ENCODE peak calls at places on chromosomes 2 and 18, in seven cellular contexts. O is A549, X is SHP77 treated with DMSO at 0.1 percent for 48 hours, M is NCI-H460, I is HCT116, V is HuH-7, H is astrocyte. D is an unnamed sample.

GRCh38 chr2:126787278-126787677 is 111.4 kb upstream of the TEX51 start:
- DNase-seq in X (no peak), O (no peak), M (no peak), H (no peak), V (no peak), I (no peak), D (no peak)

GRCh38 chr2:111701266-111701665 is 182.7 kb downstream of the ANAPC1 start:
- DNase-seq in H (no peak), I (no peak), O (no peak), X (no peak), M (no peak), V (no peak), D (peak)

GRCh38 chr2:149586063-149586462 is 1.5 kb downstream of the MMADHC start:
- DNase-seq in O (no peak), X (no peak), V (no peak), I (no peak), M (no peak), H (no peak), D (no peak)

GRCh38 chr18:32831781-32832180 is 59.0 kb upstream of the KLHL14 start:
- DNase-seq in V (no peak), X (no peak), I (no peak), M (no peak), O (no peak), H (peak), D (peak)

GRCh38 chr2:192091480-192091879 is 103.3 kb downstream of the TMEFF2 start:
- DNase-seq in H (no peak), M (peak), V (no peak), X (no peak), I (no peak), O (no peak), D (no peak)

GRCh38 chr2:202432776-202433175 is 56.6 kb downstream of the BMPR2 start:
- DNase-seq in V (no peak), H (no peak), O (no peak), I (no peak), X (no peak), M (no peak), D (no peak)

GRCh38 chr2:23529659-23530058 is 144.7 kb downstream of the KLHL29 start:
- DNase-seq in X (no peak), V (no peak), I (no peak), O (no peak), H (no peak), M (no peak), D (no peak)

GRCh38 chr2:169344736-169345506 is 17.4 kb downstream of the LRP2 start:
- DNase-seq in I (no peak), M (no peak), V (no peak), H (no peak), X (no peak), O (no peak), D (no peak)

GRCh38 chr2:50529600-50530218 is 502.2 kb downstream of the NRXN1 start:
- DNase-seq in X (peak), I (peak), M (peak), H (peak), O (peak), V (peak), D (peak)

GRCh38 chr2:135744761-135745314 is 3.2 kb downstream of the UBXN4 start:
- DNase-seq in O (peak), M (no peak), X (no peak), H (peak), I (no peak), V (peak), D (peak)

GRCh38 chr2:197137234-197137633 is 173.3 kb downstream of the ANKRD44 start:
- DNase-seq in X (no peak), V (no peak), I (no peak), H (peak), O (no peak), M (no peak), D (peak)

GRCh38 chr2:70133521-70134348 is 46.5 kb downstream of the PCBP1 start:
- DNase-seq in I (no peak), H (peak), M (no peak), O (no peak), X (no peak), V (no peak), D (no peak)

GRCh38 chr2:120261387-120262006 is 8.8 kb downstream of the RALB start:
- DNase-seq in M (no peak), I (no peak), V (no peak), X (no peak), H (no peak), O (no peak), D (no peak)

GRCh38 chr2:103005386-103005785 is 243.6 kb downstream of the TMEM182 start:
- DNase-seq in I (no peak), X (no peak), V (no peak), H (no peak), O (no peak), M (no peak), D (no peak)

GRCh38 chr2:84302513-84303412 is 156.3 kb downstream of the SUCLG1 start:
- DNase-seq in V (peak), M (peak), H (peak), X (peak), I (peak), O (peak), D (peak)

GRCh38 chr18:52000435-52000834 is 339.6 kb upstream of the DCC start:
- DNase-seq in V (no peak), O (no peak), M (no peak), I (no peak), H (no peak), X (no peak), D (no peak)

GRCh38 chr2:229462144-229462543 is 191.1 kb upstream of the PID1 start:
- DNase-seq in X (no peak), I (no peak), V (no peak), M (no peak), O (no peak), H (no peak), D (no peak)

GRCh38 chr18:38796762-38797161 is 1231.2 kb upstream of the CELF4 start:
- DNase-seq in M (no peak), X (no peak), I (no peak), H (no peak), V (no peak), O (no peak), D (no peak)

GRCh38 chr2:222483513-222484039 is 59.2 kb downstream of the SGPP2 start:
- DNase-seq in I (no peak), H (no peak), V (no peak), M (no peak), X (no peak), O (no peak), D (no peak)

GRCh38 chr2:127609031-127609751 is 36.8 kb upstream of the GPR17 start:
- DNase-seq in M (no peak), H (no peak), O (no peak), I (no peak), X (no peak), V (no peak), D (no peak)

GRCh38 chr2:7857904-7858303 is 824.0 kb upstream of the ID2 start:
- DNase-seq in X (no peak), V (no peak), M (no peak), H (peak), O (no peak), I (no peak), D (no peak)

GRCh38 chr2:225422145-225422544 is 22.6 kb downstream of the NYAP2 start:
- DNase-seq in O (no peak), I (no peak), M (no peak), V (no peak), H (no peak), X (no peak), D (no peak)

GRCh38 chr2:20600756-20601325 is 50.1 kb downstream of the HS1BP3 start:
- DNase-seq in V (no peak), M (peak), I (no peak), H (no peak), O (no peak), X (no peak), D (peak)

GRCh38 chr2:223797073-223797472 is 40.3 kb downstream of the AP1S3 start:
- DNase-seq in M (no peak), V (no peak), H (peak), O (peak), I (peak), X (no peak), D (peak)

GRCh38 chr2:26792720-26793119 is 6.9 kb downstream of the CENPA start:
- DNase-seq in O (no peak), I (no peak), M (no peak), X (no peak), H (peak), V (no peak), D (peak)

GRCh38 chr2:65662654-65663432 is 230.4 kb upstream of the SPRED2 start:
- DNase-seq in H (peak), O (no peak), I (no peak), X (no peak), M (no peak), V (no peak), D (peak)

GRCh38 chr2:109356251-109357035 is 227.4 kb downstream of the SH3RF3 start:
- DNase-seq in H (no peak), M (no peak), O (no peak), I (no peak), V (no peak), X (no peak), D (no peak)

GRCh38 chr2:148538375-148538774 is 106.2 kb upstream of the EPC2 start:
- DNase-seq in O (no peak), I (no peak), V (no peak), X (no peak), H (no peak), M (no peak), D (no peak)

GRCh38 chr2:237165405-237166276 is 80.0 kb downstream of the COPS8 start:
- DNase-seq in M (peak), X (no peak), O (peak), H (no peak), V (peak), I (peak), D (peak)

GRCh38 chr18:37419272-37419671 is 146.3 kb downstream of the CELF4 start:
- DNase-seq in V (no peak), I (no peak), H (peak), O (peak), M (no peak), X (no peak), D (peak)

D was measured in fibroblast of lung.